ENCODE peak calls at places on chromosomes 13 and 19, in seven cellular contexts. U is AG09309; Q is stimulated activated CD8-positive, alpha-beta memory T cell treated with anti-CD3 and anti-CD28 coated beads, Interleukin-7, amount 100 ng/mL, for 1 hour; M is tibial artery; X is activated gamma-delta T cell treated with Interleukin-2 at 50 U/mL for 16 hours; L is nucleus accumbens; I is AG09319. E is an unnamed sample.

GRCh38 chr13:31967155-31967554 is 64.4 kb upstream of the FRY start:
- DNase-seq in U (no peak), Q (no peak), M (no peak), X (no peak), L (no peak), I (no peak), E (no peak)

GRCh38 chr13:31686660-31687430 is 52.5 kb upstream of the RXFP2 start:
- DNase-seq in U (no peak), Q (no peak), M (no peak), X (no peak), L (no peak), I (no peak), E (no peak)

GRCh38 chr13:100491164-100491847 is 97.3 kb downstream of the GGACT start:
- DNase-seq in U (peak; percentile 59), Q (no peak), M (no peak), X (no peak), L (no peak), I (no peak), E (no peak)

GRCh38 chr13:79724348-79725103 is 243.6 kb downstream of the NDFIP2 start:
- DNase-seq in U (no peak), Q (no peak), M (no peak), X (no peak), L (no peak), I (no peak), E (no peak)

GRCh38 chr13:114109646-114110045 is 22.8 kb downstream of the RASA3 start:
- DNase-seq in U (no peak), Q (no peak), M (peak; percentile 69), X (no peak), L (no peak), I (no peak), E (peak; percentile 56)

GRCh38 chr19:41799444-41800000 is 3.1 kb downstream of the CEACAM3 start:
- DNase-seq in U (no peak), Q (no peak), M (no peak), X (no peak), L (no peak), I (no peak), E (no peak)

GRCh38 chr13:44470623-44471562 is 97.3 kb downstream of the SERP2 start:
- DNase-seq in U (no peak), Q (no peak), M (no peak), X (no peak), L (no peak), I (no peak), E (no peak)

GRCh38 chr19:33214621-33215020 is 11.0 kb downstream of the SLC7A10 start:
- DNase-seq in U (no peak), Q (no peak), M (no peak), X (no peak), L (no peak), I (no peak), E (no peak)

GRCh38 chr19:934865-935422 is 9.1 kb downstream of the ARID3A start:
- DNase-seq in U (no peak), Q (no peak), M (peak; percentile 93), X (no peak), L (peak; percentile 9), I (no peak), E (peak; percentile 85)

GRCh38 chr13:41505209-41505835 is 48.0 kb downstream of the RGCC start:
- DNase-seq in U (peak; percentile 85), Q (no peak), M (no peak), X (no peak), L (no peak), I (peak; percentile 67), E (no peak)

GRCh38 chr13:23500858-23501257 is 67.4 kb upstream of the SACS start:
- DNase-seq in U (peak; percentile 91), Q (no peak), M (no peak), X (no peak), L (no peak), I (peak; percentile 76), E (no peak)

GRCh38 chr13:29761815-29762214 is 88.6 kb downstream of the UBL3 start:
- DNase-seq in U (no peak), Q (no peak), M (no peak), X (no peak), L (no peak), I (no peak), E (no peak)

GRCh38 chr13:92994056-92994455 is 232.6 kb upstream of the GPC6 start:
- DNase-seq in U (no peak), Q (no peak), M (no peak), X (no peak), L (no peak), I (no peak), E (no peak)

GRCh38 chr19:50453243-50453642 is 20.6 kb downstream of the MYBPC2 start:
- DNase-seq in U (no peak), Q (no peak), M (no peak), X (no peak), L (no peak), I (no peak), E (no peak)

GRCh38 chr19:48514123-48514458 is 2.5 kb upstream of the LMTK3 start:
- DNase-seq in U (no peak), Q (no peak), M (no peak), X (no peak), L (no peak), I (no peak), E (no peak)

E was measured in Peyer's patch.